ENCODE peak calls at places on chromosomes 1 and 21, in seven cellular contexts. Y is IMR-90, Q is MM.1S, F is astrocyte, U is GM23248, Z is fibroblast of lung, E is H9. N is an unnamed sample. For H3K27me3 and H3K4me1, the result is how much of the 10 kb centered on the place peaks cover.

GRCh38 chr1:166489670-166490436 is 323.1 kb upstream of the FAM78B start:
- DNase-seq in Y (no peak), U (peak), E (no peak), Q (peak), F (no peak), Z (no peak), N (peak)

GRCh38 chr1:21027805-21028204 is 148.9 kb downstream of the EIF4G3 start:
- DNase-seq in Z (no peak), F (no peak), E (no peak), Q (no peak), Y (peak), U (no peak), N (no peak)

GRCh38 chr1:92314024-92314423 is 15.2 kb downstream of the RPAP2 start:
- DNase-seq in E (no peak), F (no peak), Y (no peak), Z (no peak), U (no peak), Q (no peak), N (no peak)

GRCh38 chr1:115641762-115642167 is at the start of gene VANGL1:
- DNase-seq in Z (peak), U (peak), Y (peak), Q (peak), F (peak), E (peak), N (no peak)

GRCh38 chr21:45019076-45019886 is 55.1 kb upstream of the ADARB1 start:
- DNase-seq in E (no peak), Q (no peak), F (peak), U (peak), Z (no peak), Y (no peak), N (no peak)

GRCh38 chr1:88648706-88649105 is 35.4 kb upstream of the PKN2 start:
- DNase-seq in U (no peak), Y (no peak), F (no peak), Q (no peak), Z (no peak), E (no peak), N (no peak)

GRCh38 chr1:69246721-69247120 is 321.0 kb upstream of the LRRC7 start:
- DNase-seq in Y (no peak), Q (no peak), F (no peak), U (peak), Z (peak), E (no peak), N (no peak)

GRCh38 chr1:11229178-11229577 is 33.2 kb downstream of the MTOR start:
- DNase-seq in Z (no peak), Q (no peak), Y (no peak), F (no peak), U (no peak), E (no peak), N (peak)

GRCh38 chr1:91895832-91896556 is 10.0 kb upstream of the TGFBR3 start:
- DNase-seq in Q (no peak), U (no peak), Y (peak), Z (no peak), E (no peak), F (no peak), N (no peak)

GRCh38 chr1:201861448-201861847 is 27.2 kb upstream of the SHISA4 start:
- DNase-seq in U (no peak), Y (no peak), E (no peak), Q (no peak), Z (no peak), F (no peak), N (no peak)

GRCh38 chr1:204255225-204255624 is 41.4 kb upstream of the GOLT1A start:
- DNase-seq in Y (no peak), F (no peak), Z (no peak), E (peak), Q (no peak), U (no peak), N (no peak)

GRCh38 chr1:194214735-194215134 is 1028.3 kb upstream of the B3GALT2 start:
- DNase-seq in U (no peak), E (no peak), Q (no peak), Y (no peak), Z (no peak), F (no peak), N (no peak)

GRCh38 chr1:67696708-67697107 is 11.7 kb downstream of the GADD45A start:
- DNase-seq in F (no peak), Q (no peak), E (no peak), Y (no peak), Z (no peak), U (no peak), N (no peak)

GRCh38 chr1:155010211-155010918 is 7.8 kb downstream of the ZBTB7B start:
- DNase-seq in Q (no peak), E (no peak), Z (no peak), U (no peak), F (no peak), Y (no peak), N (peak)

GRCh38 chr21:46661211-46661625 is 25.7 kb downstream of the PRMT2 start:
- DNase-seq in Z (peak), Y (peak), Q (peak), F (peak), E (peak), U (peak), N (peak)

GRCh38 chr1:184023133-184023532 is 14.4 kb downstream of the COLGALT2 start:
- DNase-seq in Q (no peak), Y (no peak), Z (no peak), E (no peak), F (no peak), U (no peak), N (no peak)

GRCh38 chr1:228957535-228957934 is 222.3 kb downstream of the RHOU start:
- DNase-seq in E (peak), U (no peak), Z (no peak), F (no peak), Y (no peak), Q (no peak), N (no peak)

GRCh38 chr1:161089251-161089924 is at the start of gene NECTIN4:
- DNase-seq in F (no peak), Z (no peak), Q (no peak), E (peak), U (no peak), Y (no peak), N (no peak)

GRCh38 chr1:204453141-204453772 is 41.3 kb downstream of the PIK3C2B start:
- DNase-seq in Z (no peak), Q (peak), U (no peak), E (peak), F (no peak), Y (no peak), N (no peak)

GRCh38 chr1:90856608-90857007 is 139.5 kb upstream of the BARHL2 start:
- DNase-seq in Y (no peak), F (no peak), U (no peak), Q (no peak), E (no peak), Z (no peak), N (no peak)
- H2AFZ ChIP-seq in Y (no peak), F (no peak), U (no peak), Q (no peak), E (no peak), Z (no peak), N (no peak)

DNA sequence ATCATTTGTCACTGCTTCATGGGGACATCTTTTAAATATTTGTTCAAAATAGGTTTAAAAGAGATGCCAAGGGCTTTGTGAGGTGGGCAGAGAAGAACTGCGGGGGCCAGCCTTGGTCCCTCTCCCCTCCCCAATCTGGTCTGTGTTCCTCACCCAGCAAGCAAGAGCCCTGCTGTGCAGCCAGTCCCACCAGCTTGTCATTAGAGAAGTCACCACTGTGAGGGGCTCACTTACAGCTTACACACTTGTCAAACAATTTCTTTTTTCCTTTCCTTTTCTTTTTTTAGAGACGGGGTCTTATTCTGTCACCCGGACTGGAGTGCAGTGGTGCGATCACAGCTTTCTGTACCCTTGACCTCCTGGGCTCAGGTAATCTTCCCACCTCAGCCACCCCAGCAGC is 10.3 kb upstream of the CDK18 start:
- DNase-seq in Z (no peak), U (no peak), F (no peak), Q (no peak), E (no peak), Y (no peak), N (no peak)
- H3K27me3 ChIP-seq in Z (under half), U (under half), F (under half), Q (under half), E (under half), Y (half or more), N (under half)

GRCh38 chr1:244445320-244446181 is 6.2 kb downstream of the ADSS2 start:
- DNase-seq in E (no peak), Z (no peak), Q (no peak), U (peak), F (peak), Y (peak), N (no peak)
- H3K4me1 ChIP-seq in E (under half), Z (under half), Q (under half), U (under half), F (under half), Y (under half), N (under half)

GRCh38 chr1:247281001-247281574 is 25.2 kb downstream of the VN1R5 start:
- DNase-seq in Z (no peak), E (no peak), Y (peak), F (no peak), U (peak), Q (no peak), N (no peak)
- H2AFZ ChIP-seq in Z (no peak), E (no peak), Y (peak), F (no peak), U (peak), Q (no peak), N (no peak)

GRCh38 chr1:113140588-113141446 is 67.8 kb downstream of the LRIG2 start:
- DNase-seq in Q (peak), F (peak), Y (peak), U (peak), Z (peak), E (peak), N (peak)
- H3K27me3 ChIP-seq in Q (under half), F (under half), Y (under half), U (under half), Z (under half), E (under half), N (under half)

GRCh38 chr1:15186846-15187151 is 33.3 kb downstream of the TMEM51 start:
- DNase-seq in Y (no peak), Z (no peak), Q (no peak), F (no peak), U (no peak), E (peak), N (no peak)

GRCh38 chr1:15186073-15186845 is 32.7 kb downstream of the TMEM51 start:
- DNase-seq in F (no peak), Z (no peak), E (no peak), U (no peak), Q (no peak), Y (no peak), N (no peak)

GRCh38 chr1:15187175-15187810 is 33.7 kb downstream of the TMEM51 start:
- DNase-seq in F (no peak), Y (no peak), Z (no peak), E (no peak), Q (no peak), U (no peak), N (no peak)

GRCh38 chr1:15185617-15186016 is 32.1 kb downstream of the TMEM51 start:
- DNase-seq in Q (no peak), F (no peak), Y (no peak), E (no peak), Z (no peak), U (no peak), N (no peak)

GRCh38 chr1:15184445-15185103 is 31.0 kb downstream of the TMEM51 start:
- DNase-seq in Q (no peak), E (no peak), Z (no peak), U (no peak), F (no peak), Y (no peak), N (no peak)
- H3K4me1 ChIP-seq in Q (under half), E (under half), Z (under half), U (under half), F (under half), Y (under half), N (under half)

GRCh38 chr1:213326666-213327317 is 275.8 kb downstream of the RPS6KC1 start:
- DNase-seq in Y (peak), Q (no peak), Z (peak), U (peak), F (peak), E (no peak), N (no peak)
- H2AFZ ChIP-seq in Y (no peak), Q (no peak), Z (no peak), U (peak), F (peak), E (no peak), N (no peak)

GRCh38 chr21:32413697-32414578 is 1.4 kb downstream of the EVA1C start:
- DNase-seq in U (peak), F (peak), E (no peak), Z (peak), Q (no peak), Y (no peak), N (no peak)

GRCh38 chr21:32412162-32412997 is at the start of gene EVA1C:
- DNase-seq in E (peak), Y (peak), F (no peak), Q (no peak), U (peak), Z (peak), N (no peak)

GRCh38 chr21:32414579-32415358 is 2.3 kb downstream of the EVA1C start:
- DNase-seq in Z (peak), Y (peak), E (no peak), Q (no peak), U (peak), F (peak), N (no peak)

GRCh38 chr21:32411366-32412161 is 942 bp upstream of the EVA1C start:
- DNase-seq in F (peak), E (peak), Z (peak), Q (no peak), Y (peak), U (peak), N (no peak)

DNA sequence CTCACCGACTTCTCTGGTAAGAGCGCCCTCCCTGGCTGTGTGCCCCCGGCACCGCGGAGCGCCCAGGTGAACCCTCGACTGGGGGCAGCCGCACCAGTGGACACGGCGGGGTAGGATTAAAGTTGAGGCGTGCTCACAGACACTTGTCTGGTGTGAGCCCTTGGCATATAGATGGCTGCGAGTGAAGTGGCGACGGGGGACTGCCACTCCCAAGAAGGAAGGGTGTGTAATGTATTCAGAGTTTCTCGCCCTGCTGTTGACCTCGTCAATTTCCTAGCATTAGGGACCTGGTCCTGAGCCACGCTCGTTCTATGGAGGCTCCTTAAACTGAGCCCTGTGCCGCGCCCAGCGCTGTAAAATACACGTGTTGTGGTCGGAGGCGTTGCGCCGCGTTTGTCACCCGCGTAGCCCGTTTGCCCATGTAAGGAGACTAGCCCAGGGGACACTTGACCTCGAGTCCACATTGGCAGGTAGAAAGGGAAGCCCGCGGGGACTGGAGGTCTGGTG is 545 bp downstream of the EVA1C start:
- DNase-seq in E (no peak), Q (no peak), Z (peak), F (no peak), Y (no peak), U (no peak), N (no peak)
- H3K27me3 ChIP-seq in E (under half), Q (under half), Z (under half), F (under half), Y (under half), U (under half), N (under half)

GRCh38 chr1:223708001-223708359 is 4.4 kb upstream of the CAPN2 start:
- DNase-seq in Z (no peak), F (no peak), U (no peak), Q (no peak), Y (no peak), E (no peak), N (no peak)

GRCh38 chr1:223710179-223711133 is 1.9 kb upstream of the CAPN2 start:
- DNase-seq in Z (no peak), Q (peak), E (no peak), U (no peak), Y (no peak), F (no peak), N (no peak)

GRCh38 chr1:223711173-223711572 is 1.2 kb upstream of the CAPN2 start:
- DNase-seq in Z (peak), F (no peak), U (peak), E (no peak), Y (peak), Q (no peak), N (no peak)

GRCh38 chr1:223708651-223709268 is 3.6 kb upstream of the CAPN2 start:
- DNase-seq in F (no peak), E (no peak), Y (no peak), U (no peak), Q (no peak), Z (no peak), N (no peak)

DNA sequence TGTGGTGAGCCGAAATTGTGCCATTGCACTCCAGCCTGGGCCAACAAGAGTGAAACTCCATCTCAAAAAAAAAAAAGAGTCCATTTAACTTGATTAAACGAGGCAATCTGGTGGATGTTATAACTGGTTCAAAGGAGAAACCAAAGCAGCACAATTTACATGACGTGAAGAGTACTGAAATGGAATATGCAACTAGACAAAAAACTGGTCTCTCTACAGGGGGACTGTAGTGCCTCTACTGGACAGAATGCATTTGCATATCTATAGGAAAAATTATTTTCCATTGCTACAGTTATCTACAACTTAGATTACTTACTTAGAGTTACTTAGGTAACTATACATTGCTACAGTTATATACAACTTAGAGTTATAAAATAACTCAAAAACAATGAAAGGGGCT is 2.7 kb upstream of the CAPN2 start:
- DNase-seq in E (no peak), F (no peak), Z (peak), Y (peak), U (peak), Q (no peak), N (no peak)
- H3K4me1 ChIP-seq in E (under half), F (half or more), Z (under half), Y (under half), U (half or more), Q (under half), N (under half)

DNA sequence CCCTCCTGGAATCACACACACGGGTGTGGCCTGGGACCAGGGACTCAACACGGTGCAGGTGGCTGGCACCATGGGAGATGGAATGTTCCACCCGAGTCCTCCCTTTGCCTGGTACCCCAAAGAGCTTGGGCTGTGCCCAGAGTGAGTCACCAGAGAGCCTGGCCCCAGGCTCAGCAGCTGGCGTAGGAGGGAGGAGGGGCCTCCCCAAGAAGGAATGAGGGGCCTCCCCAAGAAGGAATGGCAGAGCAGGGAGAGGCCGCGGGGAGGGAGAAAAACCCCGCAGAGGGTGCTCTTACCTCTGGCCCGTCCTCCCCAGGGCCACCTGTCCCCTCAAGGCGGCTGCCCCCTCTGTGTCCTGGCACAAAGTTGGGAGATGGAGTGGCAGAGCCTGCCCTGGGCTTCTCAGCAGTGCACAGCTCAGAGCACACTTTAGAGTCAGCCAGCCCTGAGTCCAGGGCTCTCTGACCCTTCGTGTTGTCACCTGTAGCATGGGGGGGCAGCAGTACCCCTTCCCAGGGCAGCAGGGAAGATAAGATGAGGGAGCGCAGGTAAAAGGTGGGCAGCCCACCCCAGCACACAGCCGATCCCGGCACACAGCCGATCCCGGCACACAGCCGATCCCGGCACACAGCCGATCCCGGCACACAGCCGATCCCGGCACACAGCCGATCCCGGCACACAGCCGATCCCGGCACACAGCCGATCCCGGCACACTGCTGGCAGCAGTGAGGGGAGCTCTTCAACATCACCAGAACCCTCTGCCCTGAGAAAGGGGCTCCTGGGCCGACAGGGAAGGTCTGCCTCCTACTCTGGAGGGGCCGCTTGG is 20.2 kb upstream of the KCNAB2 start:
- DNase-seq in Z (no peak), Y (peak), Q (peak), E (no peak), F (no peak), U (peak), N (no peak)
- H2AFZ ChIP-seq in Z (no peak), Y (peak), Q (no peak), E (no peak), F (no peak), U (no peak), N (peak)

N was measured in Karpas-422.